ENCODE peak calls at places on chromosomes 2 and 18, in seven cellular contexts. Y is H9, K is IMR-90, Z is mesendoderm, Q is neuronal stem cell, B is H1, F is trophoblast cell. C is an unnamed sample.

GRCh38 chr2:23400703-23401102 is 15.7 kb downstream of the KLHL29 start:
- DNase-seq in K (no peak), Y (no peak), F (peak; percentile 89), Z (no peak), Q (no peak), B (no peak), C (no peak)

GRCh38 chr2:71923887-71924533 is 223.7 kb downstream of the CYP26B1 start:
- DNase-seq in F (peak; percentile 89), Y (peak; percentile 86), B (peak; percentile 72), Q (peak; percentile 75), Z (peak; percentile 92), K (peak; percentile 65), C (peak; percentile 75)

GRCh38 chr2:47127862-47128543 is 27.1 kb downstream of the STPG4 start:
- DNase-seq in B (no peak), Q (no peak), Z (peak; percentile 49), F (no peak), Y (peak; percentile 36), K (no peak), C (no peak)

GRCh38 chr2:241289597-241289996 is 25.9 kb downstream of the HDLBP start:
- DNase-seq in F (no peak), Z (no peak), Y (no peak), K (no peak), Q (no peak), B (no peak), C (no peak)

GRCh38 chr2:36058953-36059352 is 296.6 kb upstream of the CRIM1 start:
- DNase-seq in Y (no peak), K (no peak), F (peak; percentile 2), Q (no peak), Z (peak; percentile 24), B (no peak), C (no peak)

GRCh38 chr18:3162181-3162580 is 57.6 kb downstream of the MYOM1 start:
- DNase-seq in Y (no peak), Z (no peak), F (no peak), K (no peak), Q (no peak), B (no peak), C (no peak)

GRCh38 chr18:50125456-50125855 is 69.5 kb downstream of the MYO5B start:
- DNase-seq in Q (no peak), K (no peak), Y (no peak), B (no peak), F (no peak), Z (no peak), C (no peak)

GRCh38 chr18:3012920-3013810 is at the start of gene LPIN2:
- DNase-seq in K (peak; percentile 96), F (peak; percentile 100), Z (peak; percentile 98), B (peak; percentile 84), Q (peak; percentile 96), Y (peak; percentile 96), C (peak; percentile 98)

GRCh38 chr18:28511421-28511821 is 334.5 kb upstream of the CDH2 start:
- DNase-seq in Y (no peak), Z (peak; percentile 21), F (no peak), B (no peak), K (peak; percentile 2), Q (no peak), C (peak; percentile 6)

GRCh38 chr2:189548686-189549439 is 31.7 kb downstream of the SLC40A1 start:
- DNase-seq in Y (no peak), F (no peak), Z (no peak), K (peak; percentile 46), B (no peak), Q (no peak), C (peak; percentile 39)

GRCh38 chr2:30716117-30716900 is 90.9 kb downstream of the CAPN13 start:
- DNase-seq in Z (no peak), B (no peak), F (no peak), Q (no peak), K (no peak), Y (peak; percentile 20), C (no peak)

GRCh38 chr2:130987519-130988425 is 105.5 kb downstream of the FAM168B start:
- DNase-seq in Z (no peak), Y (no peak), B (no peak), F (no peak), K (no peak), Q (no peak), C (no peak)

GRCh38 chr2:33212151-33212550 is 264.3 kb upstream of the RASGRP3 start:
- DNase-seq in F (no peak), Y (no peak), K (peak; percentile 98), Z (no peak), B (no peak), Q (no peak), C (peak; percentile 97)

GRCh38 chr2:238290079-238290478 is 1.7 kb upstream of the PER2 start:
- DNase-seq in Y (peak; percentile 67), K (no peak), F (peak; percentile 8), Q (no peak), B (no peak), Z (peak; percentile 88), C (peak; percentile 33)

GRCh38 chr2:162916286-162916801 is 77.8 kb upstream of the KCNH7 start:
- DNase-seq in B (no peak), Y (no peak), K (no peak), F (no peak), Z (no peak), Q (no peak), C (no peak)

GRCh38 chr18:75471850-75472249 is 44.3 kb upstream of the SMIM21 start:
- DNase-seq in Y (no peak), F (no peak), Z (no peak), Q (no peak), B (no peak), K (no peak), C (no peak)

GRCh38 chr18:11572201-11572600 is 37.2 kb upstream of the SLC35G4 start:
- DNase-seq in Q (no peak), F (no peak), Y (no peak), K (no peak), Z (no peak), B (no peak), C (no peak)

DNA sequence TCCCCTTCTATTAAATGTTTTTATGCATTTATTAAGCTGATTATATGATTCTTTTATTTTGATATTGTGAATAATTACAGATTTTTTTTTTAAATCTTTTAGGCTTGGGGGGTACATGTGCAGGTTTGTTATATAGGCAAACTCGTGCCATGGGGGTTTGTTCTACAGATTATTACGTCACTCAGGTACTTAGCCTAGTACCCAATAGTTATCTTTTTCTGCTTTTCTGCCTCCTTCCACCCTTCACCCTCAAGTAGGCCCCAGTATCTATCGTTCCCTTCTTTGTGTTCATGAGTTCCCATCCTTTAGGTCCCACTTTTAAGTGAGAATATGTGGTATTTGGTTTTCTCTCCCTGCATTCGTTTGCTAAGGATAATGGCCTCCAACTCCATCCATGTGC is 92.2 kb upstream of the CWC22 start:
- DNase-seq in K (no peak), F (no peak), Q (no peak), B (no peak), Y (no peak), Z (no peak), C (no peak)
- H3K27ac ChIP-seq in K (no peak overlapping the region), F (no peak overlapping the region), Q (no peak overlapping the region), B (no peak overlapping the region), Y (no peak overlapping the region), Z (no peak overlapping the region), C (no peak overlapping the region)

DNA sequence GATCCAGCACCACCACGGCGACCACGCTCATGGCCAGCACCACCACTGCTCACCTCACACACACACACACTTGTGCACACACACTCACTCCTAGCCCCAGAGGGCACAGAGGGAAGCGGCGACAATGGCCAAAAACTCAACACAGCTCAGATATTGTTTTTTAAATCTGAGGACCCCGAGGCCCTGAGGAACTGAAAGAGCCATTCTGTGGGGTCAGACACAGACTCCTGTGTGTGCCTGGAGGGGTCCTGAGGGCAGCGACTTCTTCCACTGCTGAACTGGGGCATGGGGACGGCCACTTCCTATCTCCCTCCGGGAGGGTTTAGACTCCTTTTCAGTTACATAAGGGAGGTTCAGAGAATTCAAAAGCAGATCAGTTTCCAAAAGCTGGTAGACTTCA is 116.6 kb upstream of the PXDN start:
- DNase-seq in Y (no peak), F (no peak), K (no peak), B (no peak), Q (no peak), Z (no peak), C (no peak)
- H3K79me1 ChIP-seq in Y (no peaks in the 10 kb centered on the region), F (no peaks in the 10 kb centered on the region), K (no peaks in the 10 kb centered on the region), B (no peaks in the 10 kb centered on the region), Q (no peaks in the 10 kb centered on the region), Z (no peaks in the 10 kb centered on the region), C (no peaks in the 10 kb centered on the region)

DNA sequence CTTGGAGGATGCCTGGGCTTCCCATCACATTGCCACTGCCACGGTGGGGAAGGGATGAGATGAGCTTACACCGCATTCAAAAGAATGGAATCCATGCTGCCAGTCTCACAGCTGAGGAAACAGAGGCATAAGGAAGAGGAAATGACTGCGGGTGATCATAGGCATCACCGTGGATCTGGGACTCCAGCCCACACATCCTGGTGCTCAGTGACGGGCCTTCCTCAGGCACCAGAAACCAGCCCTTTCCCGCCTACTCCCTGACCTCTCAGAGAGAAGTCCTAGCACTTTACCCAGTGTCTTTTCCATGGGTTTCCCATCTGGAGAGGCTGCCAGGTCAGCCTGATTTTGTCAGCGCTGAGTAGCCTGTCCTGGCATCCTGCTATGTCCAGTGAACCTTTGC is 5.3 kb upstream of the PLB1 start:
- DNase-seq in F (no peak), B (no peak), Y (no peak), K (no peak), Q (no peak), Z (no peak), C (no peak)
- H3K27ac ChIP-seq in F (no peak overlapping the region), B (no peak overlapping the region), Y (no peak overlapping the region), K (no peak overlapping the region), Q (no peak overlapping the region), Z (no peak overlapping the region), C (no peak overlapping the region)

GRCh38 chr18:34998677-34999076 is 42.5 kb upstream of the MAPRE2 start:
- DNase-seq in Y (no peak), F (no peak), Z (no peak), B (no peak), K (no peak), Q (no peak), C (no peak)

GRCh38 chr18:35000457-35000856 is 40.8 kb upstream of the MAPRE2 start:
- DNase-seq in B (no peak), Y (no peak), F (no peak), Z (no peak), K (no peak), Q (no peak), C (no peak)

GRCh38 chr18:34995746-34996145 is 45.5 kb upstream of the MAPRE2 start:
- DNase-seq in Z (no peak), F (peak; percentile 89), B (no peak), Q (no peak), K (no peak), Y (no peak), C (no peak)

GRCh38 chr18:35002120-35002519 is 39.1 kb upstream of the MAPRE2 start:
- DNase-seq in Q (no peak), Z (no peak), F (no peak), K (no peak), Y (no peak), B (no peak), C (no peak)

DNA sequence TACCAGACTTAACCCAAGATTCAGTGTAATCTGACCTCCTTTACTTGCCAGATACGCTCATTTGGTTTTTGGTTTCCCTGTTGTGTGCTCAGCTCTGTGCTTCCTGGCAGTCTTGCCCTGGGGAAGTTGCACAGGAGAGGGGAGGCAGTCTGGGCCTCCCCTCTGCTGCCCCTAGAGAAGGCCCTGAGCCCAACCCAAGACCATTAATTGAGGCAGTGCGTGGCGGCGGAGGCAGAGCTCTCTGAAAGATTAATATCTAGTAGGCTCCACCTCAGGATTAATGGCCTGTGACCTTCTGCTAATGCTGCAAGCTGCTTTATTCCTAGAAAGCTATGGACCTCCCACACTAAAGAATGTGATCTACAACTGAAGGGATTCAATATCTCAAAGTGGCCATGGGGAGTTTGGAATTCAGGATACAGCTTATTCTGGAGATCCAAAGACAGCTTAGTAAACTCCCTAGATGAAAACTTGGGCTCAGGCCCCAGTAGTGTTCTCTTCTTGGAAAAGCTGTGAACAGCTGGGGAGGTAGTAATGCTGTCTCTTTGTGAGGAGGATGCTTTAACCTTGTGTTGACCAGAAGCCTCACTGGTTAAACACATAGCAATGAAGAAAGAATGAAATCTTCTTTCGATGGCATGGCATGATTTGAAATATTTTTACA is 41.3 kb upstream of the MAPRE2 start:
- DNase-seq in Z (peak; percentile 22), F (no peak), B (no peak), K (no peak), Q (no peak), Y (peak; percentile 28), C (no peak)
- H3K79me1 ChIP-seq in Z (no peaks in the 10 kb centered on the region), F (no peaks in the 10 kb centered on the region), B (no peaks in the 10 kb centered on the region), K (no peaks in the 10 kb centered on the region), Q (no peaks in the 10 kb centered on the region), Y (no peaks in the 10 kb centered on the region), C (peaks cover 1% of the 10 kb centered on the region)

C was measured in mesenchymal stem cell.